ENCODE peak calls at places on chromosome X, in four cellular contexts. Z is hepatocyte, X is SK-N-SH, Q is OCI-LY7. B is an unnamed sample.

GRCh38 chrX:135520553-135521404 is at the start of gene INTS6L:
- DNase-seq in Q (peak; percentile 91), X (peak; percentile 64), Z (peak; percentile 88), B (peak; percentile 90)

GRCh38 chrX:5051831-5052491 is 1176.7 kb downstream of the NLGN4X start:
- DNase-seq in X (no peak), Z (peak; percentile 89), Q (no peak), B (no peak)

GRCh38 chrX:153875391-153876111 is 10.4 kb downstream of the L1CAM start:
- DNase-seq in Q (peak; percentile 44), Z (peak; percentile 64), X (peak; percentile 80), B (peak; percentile 46)

GRCh38 chrX:112819013-112819635 is 21.5 kb downstream of the AMOT start:
- DNase-seq in Q (no peak), Z (peak; percentile 30), X (no peak), B (no peak)

GRCh38 chrX:15098505-15098904 is 171.4 kb downstream of the ASB9 start:
- DNase-seq in Z (no peak), X (no peak), Q (no peak), B (no peak)

GRCh38 chrX:72714471-72714916 is 388 bp upstream of the PHKA1 start:
- DNase-seq in Q (no peak), X (peak; percentile 66), Z (peak; percentile 66), B (no peak)

GRCh38 chrX:118577041-118577440 is 81.4 kb downstream of the DOCK11 start:
- DNase-seq in X (no peak), Z (no peak), Q (no peak), B (no peak)

GRCh38 chrX:31213941-31214340 is 142.1 kb upstream of the FTHL17 start:
- DNase-seq in X (peak; percentile 22), Z (peak; percentile 19), Q (peak; percentile 54), B (peak; percentile 10)

GRCh38 chrX:13357925-13358324 is 38.1 kb upstream of the ATXN3L start:
- DNase-seq in Q (no peak), Z (peak; percentile 32), X (no peak), B (no peak)

GRCh38 chrX:46898207-46898606 is 14.0 kb upstream of the JADE3 start:
- DNase-seq in Z (no peak), Q (no peak), X (no peak), B (no peak)

GRCh38 chrX:154028502-154029184 is 8.9 kb upstream of the IRAK1 start:
- DNase-seq in Q (no peak), X (no peak), Z (no peak), B (no peak)

GRCh38 chrX:16444353-16444752 is 205.6 kb upstream of the S100G start:
- DNase-seq in Q (no peak), X (no peak), Z (no peak), B (no peak)

GRCh38 chrX:108304210-108304609 is 134.0 kb downstream of the COL4A6 start:
- DNase-seq in Z (no peak), Q (peak; percentile 5), X (peak; percentile 9), B (no peak)

GRCh38 chrX:1629244-1629643 is 14.4 kb downstream of the ASMT start:
- DNase-seq in Q (no peak), Z (no peak), X (no peak), B (no peak)

GRCh38 chrX:41789374-41789773 is 65.4 kb downstream of the GPR82 start:
- DNase-seq in Z (peak; percentile 8), X (no peak), Q (no peak), B (no peak)

GRCh38 chrX:2501246-2502102 is 698 bp upstream of the DHRSX start:
- DNase-seq in Z (no peak), Q (no peak), X (no peak), B (no peak)

GRCh38 chrX:150602296-150602695 is 33.9 kb downstream of the MTM1 start:
- DNase-seq in Z (no peak), Q (no peak), X (no peak), B (no peak)

GRCh38 chrX:139795196-139795595 is 87.2 kb upstream of the MCF2 start:
- DNase-seq in X (no peak), Z (no peak), Q (no peak), B (peak; percentile 85)

GRCh38 chrX:14529288-14529989 is at the start of gene GLRA2:
- DNase-seq in Z (peak; percentile 58), Q (no peak), X (no peak), B (peak; percentile 33)

GRCh38 chrX:13014111-13015094 is 30.0 kb downstream of the FAM9C start:
- DNase-seq in X (no peak), Z (no peak), Q (no peak), B (no peak)

GRCh38 chrX:997631-998137 is 214.8 kb downstream of the CRLF2 start:
- DNase-seq in X (no peak), Q (no peak), Z (no peak), B (no peak)

GRCh38 chrX:21996872-21997271 is 35.3 kb upstream of the PHEX start:
- DNase-seq in Z (no peak), X (no peak), Q (no peak), B (no peak)

GRCh38 chrX:129193357-129193756 is 329.9 kb downstream of the SMARCA1 start:
- DNase-seq in Z (peak; percentile 6), X (no peak), Q (no peak), B (no peak)

GRCh38 chrX:148995661-148996060 is 495.2 kb downstream of the AFF2 start:
- DNase-seq in Q (no peak), Z (no peak), X (no peak), B (no peak)

GRCh38 chrX:25048176-25048575 is 32.4 kb upstream of the ARX start:
- DNase-seq in Z (no peak), X (no peak), Q (no peak), B (no peak)

GRCh38 chrX:104668550-104668949 is 102.6 kb downstream of the IL1RAPL2 start:
- DNase-seq in X (no peak), Z (peak; percentile 20), Q (peak; percentile 57), B (no peak)

GRCh38 chrX:131729295-131729694 is 185.4 kb downstream of the OR13H1 start:
- DNase-seq in X (peak; percentile 63), Q (no peak), Z (no peak), B (peak; percentile 85)

GRCh38 chrX:44828008-44828605 is 15.7 kb upstream of the DUSP21 start:
- DNase-seq in Q (no peak), X (no peak), Z (no peak), B (no peak)

GRCh38 chrX:133005038-133005437 is 46.6 kb upstream of the HS6ST2 start:
- DNase-seq in Q (peak; percentile 1), X (peak; percentile 39), Z (peak; percentile 24), B (peak; percentile 11)

GRCh38 chrX:143306991-143307965 is 210.0 kb downstream of the SPANXN3 start:
- DNase-seq in Q (no peak), Z (peak; percentile 54), X (no peak), B (no peak)

GRCh38 chrX:41035582-41035981 is 49.7 kb upstream of the USP9X start:
- DNase-seq in Q (no peak), Z (no peak), X (no peak), B (no peak)

GRCh38 chrX:101369687-101370086 is 16.3 kb downstream of the BTK start:
- DNase-seq in X (no peak), Z (no peak), Q (no peak), B (no peak)

GRCh38 chrX:13340182-13340791 is 20.4 kb upstream of the ATXN3L start:
- DNase-seq in X (no peak), Z (no peak), Q (no peak), B (no peak)

GRCh38 chrX:132292753-132293152 is 73.5 kb upstream of the RAP2C start:
- DNase-seq in X (peak; percentile 54), Z (peak; percentile 72), Q (peak; percentile 61), B (peak; percentile 74)

GRCh38 chrX:5380426-5380825 is 848.2 kb downstream of the NLGN4X start:
- DNase-seq in Q (no peak), Z (no peak), X (no peak), B (no peak)

GRCh38 chrX:42073468-42073867 is 150.1 kb upstream of the CASK start:
- DNase-seq in Q (no peak), Z (no peak), X (no peak), B (no peak)

GRCh38 chrX:110992611-110993010 is 103.4 kb upstream of the PAK3 start:
- DNase-seq in X (peak; percentile 24), Q (peak; percentile 9), Z (peak; percentile 51), B (peak; percentile 17)

DNA sequence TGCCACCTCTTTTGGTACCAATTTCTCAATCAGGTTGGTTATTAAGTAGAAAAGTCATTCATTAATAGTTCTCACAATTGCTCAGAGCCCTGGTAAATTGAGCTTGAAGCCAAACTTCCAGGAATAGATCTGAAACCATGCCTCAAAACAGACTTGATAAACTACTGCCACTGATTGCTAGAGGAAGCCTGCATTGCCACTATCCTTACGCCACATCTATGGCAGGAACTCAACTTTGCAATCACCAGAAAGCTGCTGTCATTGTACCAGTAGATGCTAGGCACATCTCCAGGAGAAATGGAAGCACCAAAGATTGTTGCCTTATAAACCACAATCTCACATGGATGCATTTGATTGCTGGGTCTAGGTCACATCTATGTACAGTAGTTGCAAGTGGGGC is 21.6 kb upstream of the TSPAN7 start:
- DNase-seq in X (no peak), Z (no peak), Q (no peak), B (no peak)
- H3K9me2 ChIP-seq in X (no peaks in the 10 kb centered on the region), Z (no peaks in the 10 kb centered on the region), Q (no peaks in the 10 kb centered on the region), B (no peaks in the 10 kb centered on the region)

GRCh38 chrX:9378980-9379696 is 85.7 kb upstream of the TBL1X start:
- DNase-seq in Z (no peak), X (no peak), Q (no peak), B (no peak)
- H3K27ac ChIP-seq in Z (no peak overlapping the region), X (no peak overlapping the region), Q (no peak overlapping the region), B (no peak overlapping the region)

GRCh38 chrX:20143111-20143510 is 1.5 kb upstream of the EIF1AX start:
- DNase-seq in X (no peak), Z (no peak), Q (no peak), B (no peak)

GRCh38 chrX:20143539-20143938 is 1.9 kb upstream of the EIF1AX start:
- DNase-seq in X (peak; percentile 23), Z (no peak), Q (no peak), B (peak; percentile 16)

GRCh38 chrX:20141281-20142220 is at the start of gene EIF1AX:
- DNase-seq in X (peak; percentile 93), Q (peak; percentile 95), Z (peak; percentile 96), B (peak; percentile 96)

GRCh38 chrX:20139966-20140365 is 1.7 kb downstream of the EIF1AX start:
- DNase-seq in Q (no peak), X (no peak), Z (no peak), B (no peak)

GRCh38 chrX:20140410-20140809 is 1.2 kb downstream of the EIF1AX start:
- DNase-seq in Q (peak; percentile 26), Z (no peak), X (no peak), B (no peak)
- H3K4me3 ChIP-seq in Q (peak overlapping the region; percentile 100), Z (peak overlapping the region; percentile 64), X (peak overlapping the region; percentile 90), B (peak overlapping the region; percentile 81)

GRCh38 chrX:39960219-39960618 is 137.5 kb downstream of the BCOR start:
- DNase-seq in Z (no peak), X (no peak), Q (no peak), B (no peak)

GRCh38 chrX:39958850-39959249 is 138.9 kb downstream of the BCOR start:
- DNase-seq in Z (no peak), X (no peak), Q (no peak), B (no peak)

GRCh38 chrX:39957816-39958561 is 139.8 kb downstream of the BCOR start:
- DNase-seq in Z (peak; percentile 58), X (no peak), Q (no peak), B (no peak)

GRCh38 chrX:39965051-39965573 is 132.6 kb downstream of the BCOR start:
- DNase-seq in X (no peak), Q (no peak), Z (no peak), B (no peak)

GRCh38 chrX:39961441-39961840 is 136.3 kb downstream of the BCOR start:
- DNase-seq in Q (no peak), X (no peak), Z (no peak), B (no peak)
- H3K9me2 ChIP-seq in Q (no peaks in the 10 kb centered on the region), X (no peaks in the 10 kb centered on the region), Z (no peaks in the 10 kb centered on the region), B (no peaks in the 10 kb centered on the region)